ENCODE peak calls at places on chromosome 19, in six cellular contexts. M is WTC11, S is K562, V is H1, F is GM12878, N is HCT116. B is an unnamed sample.

GRCh38 chr19:50427997-50428425 is 4.7 kb upstream of the MYBPC2 start:
- DNase-seq in F (no peak), V (peak), N (no peak), S (no peak), M (peak), B (no peak)

GRCh38 chr19:57719901-57720519 is 7.4 kb downstream of the ZNF671 start:
- DNase-seq in S (no peak), N (no peak), M (no peak), V (peak), F (no peak), B (no peak)

GRCh38 chr19:17873661-17874422 is 2.1 kb downstream of the SLC5A5 start:
- DNase-seq in M (peak), V (peak), S (peak), N (peak), F (no peak), B (no peak)

GRCh38 chr19:30602661-30603322 is 230.6 kb downstream of the ZNF536 start:
- DNase-seq in N (no peak), F (no peak), M (no peak), V (peak), S (no peak), B (no peak)

GRCh38 chr19:4301590-4302237 is 475 bp downstream of the TMIGD2 start:
- DNase-seq in M (no peak), N (no peak), V (no peak), F (no peak), S (no peak), B (no peak)

GRCh38 chr19:10533656-10534386 is 9.9 kb upstream of the ATG4D start:
- DNase-seq in S (no peak), F (no peak), M (no peak), N (no peak), V (no peak), B (no peak)

GRCh38 chr19:41352609-41353465 is 885 bp downstream of the TGFB1 start:
- DNase-seq in M (peak), S (peak), V (peak), N (no peak), F (no peak), B (peak)

GRCh38 chr19:53466726-53467125 is 807 bp upstream of the ZNF813 start:
- DNase-seq in N (no peak), V (no peak), S (no peak), M (no peak), F (no peak), B (no peak)

GRCh38 chr19:15583346-15583745 is 31.7 kb upstream of the CYP4F8 start:
- DNase-seq in S (no peak), M (no peak), N (no peak), F (no peak), V (no peak), B (no peak)

GRCh38 chr19:36169084-36169760 is 17.0 kb upstream of the COX7A1 start:
- DNase-seq in F (no peak), M (no peak), S (no peak), V (no peak), N (no peak), B (no peak)

GRCh38 chr19:35154535-35155406 is at the start of gene FXYD5:
- DNase-seq in F (no peak), S (peak), V (peak), N (no peak), M (peak), B (no peak)

GRCh38 chr19:53824134-53824611 is at the start of gene NLRP12:
- DNase-seq in V (no peak), F (no peak), M (no peak), N (no peak), S (no peak), B (no peak)

GRCh38 chr19:51365211-51366049 is 758 bp downstream of the ETFB start:
- DNase-seq in M (no peak), N (no peak), F (no peak), S (no peak), V (no peak), B (peak)

GRCh38 chr19:41528106-41528505 is 47.9 kb upstream of the CEACAM21 start:
- DNase-seq in N (no peak), S (no peak), F (no peak), M (no peak), V (no peak), B (no peak)

GRCh38 chr19:40623403-40624239 is 22.5 kb downstream of the LTBP4 start:
- DNase-seq in V (peak), S (peak), F (no peak), M (peak), N (peak), B (peak)

GRCh38 chr19:3094638-3095374 is 644 bp downstream of the GNA11 start:
- DNase-seq in M (no peak), F (no peak), S (no peak), N (no peak), V (no peak), B (no peak)

GRCh38 chr19:43749898-43750297 is 4.9 kb downstream of the SMG9 start:
- DNase-seq in N (no peak), V (no peak), S (no peak), F (no peak), M (no peak), B (no peak)

GRCh38 chr19:34559045-34559444 is 77.5 kb downstream of the WTIP start:
- DNase-seq in N (no peak), M (no peak), V (no peak), S (no peak), F (no peak), B (no peak)

GRCh38 chr19:35264281-35265125 is 4.3 kb upstream of the USF2 start:
- DNase-seq in M (peak), S (no peak), F (no peak), V (no peak), N (no peak), B (no peak)

GRCh38 chr19:3057275-3057714 is 5.0 kb downstream of the TLE5 start:
- DNase-seq in N (no peak), V (peak), S (no peak), M (no peak), F (no peak), B (no peak)

GRCh38 chr19:54460230-54461005 is 3.2 kb downstream of the LENG9 start:
- DNase-seq in V (no peak), M (no peak), N (no peak), S (no peak), F (no peak), B (no peak)

GRCh38 chr19:19256072-19256969 is 16.8 kb downstream of the TM6SF2 start:
- DNase-seq in M (peak), V (no peak), F (no peak), S (no peak), N (no peak), B (peak)

GRCh38 chr19:39139305-39140194 is 14.0 kb downstream of the PAK4 start:
- DNase-seq in V (no peak), N (no peak), M (peak), F (no peak), S (no peak), B (no peak)

GRCh38 chr19:45128109-45128508 is 32.7 kb downstream of the NKPD1 start:
- DNase-seq in V (no peak), M (no peak), S (no peak), N (no peak), F (no peak), B (no peak)

GRCh38 chr19:5942991-5943390 is 28.9 kb downstream of the CAPS start:
- DNase-seq in S (no peak), N (no peak), F (no peak), V (no peak), M (no peak), B (no peak)

GRCh38 chr19:51788936-51789795 is 5.8 kb upstream of the FPR3 start:
- DNase-seq in N (no peak), V (no peak), M (no peak), S (no peak), F (no peak), B (no peak)

GRCh38 chr19:18443831-18444230 is 5.9 kb upstream of the ISYNA1 start:
- DNase-seq in M (no peak), V (no peak), N (no peak), S (no peak), F (no peak), B (no peak)

GRCh38 chr19:2569596-2570465 is 93.9 kb downstream of the GADD45B start:
- DNase-seq in F (no peak), M (no peak), V (no peak), N (no peak), S (peak), B (no peak)

GRCh38 chr19:19539738-19540703 is 2.0 kb downstream of the CILP2 start:
- DNase-seq in N (peak), F (no peak), M (peak), S (peak), V (peak), B (no peak)

GRCh38 chr19:51712461-51713081 is 11.2 kb downstream of the HAS1 start:
- DNase-seq in N (no peak), F (no peak), S (peak), V (peak), M (peak), B (no peak)

GRCh38 chr19:56839665-56840451 is 668 bp downstream of the PEG3 start:
- DNase-seq in M (no peak), N (no peak), V (no peak), S (no peak), F (no peak), B (peak)

GRCh38 chr19:47609885-47610545 is 1.1 kb downstream of the BICRA start:
- DNase-seq in F (no peak), M (peak), N (no peak), V (peak), S (peak), B (peak)

GRCh38 chr19:47610546-47610894 is 1.6 kb downstream of the BICRA start:
- DNase-seq in S (no peak), M (no peak), F (no peak), V (no peak), N (no peak), B (no peak)

GRCh38 chr19:47608908-47609879 is at the start of gene BICRA:
- DNase-seq in F (no peak), N (no peak), S (peak), M (peak), V (peak), B (peak)

GRCh38 chr19:47608074-47608907 is 643 bp upstream of the BICRA start:
- DNase-seq in N (peak), M (peak), V (peak), S (peak), F (peak), B (peak)

GRCh38 chr19:47607564-47608073 is 1.3 kb upstream of the BICRA start:
- DNase-seq in S (no peak), M (no peak), V (no peak), N (no peak), F (no peak), B (no peak)
- TF ChIP-seq ATF3 in S (no peak), M (no peak), V (no peak), N (no peak), F (no peak), B (no peak)

DNA sequence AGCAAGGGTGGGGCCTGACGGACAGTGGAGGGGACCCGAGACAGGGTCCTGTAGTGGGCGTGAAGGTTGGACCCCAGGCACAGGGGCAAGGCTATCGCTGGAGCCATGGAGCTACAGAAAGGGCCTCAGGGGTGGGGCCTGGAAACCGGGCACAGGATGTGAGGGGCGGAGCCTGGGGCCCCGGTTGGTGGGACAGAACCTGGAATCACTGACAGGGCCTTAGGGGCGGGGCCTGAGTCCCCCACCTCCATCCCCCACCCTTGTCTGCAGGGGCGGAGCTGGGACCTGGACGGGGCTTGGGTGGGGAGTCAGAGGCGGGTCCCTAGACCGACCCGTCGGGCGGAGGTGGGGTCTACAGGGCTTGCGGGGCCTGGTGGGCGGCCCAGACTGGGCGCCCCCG is 26.0 kb downstream of the DCAF15 start:
- DNase-seq in N (no peak), V (peak), S (peak), M (peak), F (no peak), B (no peak)
- TF ChIP-seq ATF3 in N (no peak), V (no peak), S (no peak), M (no peak), F (no peak), B (no peak)

GRCh38 chr19:8069116-8069973 is 16.8 kb downstream of the CCL25 start:
- DNase-seq in N (no peak), M (peak), S (peak), F (no peak), V (peak), B (no peak)
- TF ChIP-seq ATF3 in N (no peak), M (no peak), S (no peak), F (no peak), V (no peak), B (no peak)

GRCh38 chr19:49057636-49058234 is at the start of gene CGB7:
- DNase-seq in F (no peak), M (peak), V (peak), N (no peak), S (peak), B (peak)
- TF ChIP-seq ATF3 in F (no peak), M (no peak), V (no peak), N (no peak), S (no peak), B (no peak)